ENCODE peak calls at places on chromosomes 5 and 9, in nine cellular contexts. G is AG09309, N is GM12865, B is thyroid gland, W is Peyer's patch, L is fibroblast of mammary gland, R is uterus, S is esophagus muscularis mucosa, E is transverse colon. X is an unnamed sample.

GRCh38 chr5:180067986-180068385 is 3.6 kb downstream of the RNF130 start:
- DNase-seq in W (no peak), E (no peak), L (no peak), S (no peak), G (no peak), R (no peak), N (no peak), B (no peak), X (no peak)

GRCh38 chr5:96851312-96852062 is 24.8 kb upstream of the ERAP2 start:
- DNase-seq in G (no peak), S (peak), R (no peak), L (peak), B (no peak), W (no peak), N (no peak), E (no peak), X (no peak)

GRCh38 chr9:86734762-86735161 is 212.5 kb downstream of the GAS1 start:
- DNase-seq in W (no peak), S (no peak), L (peak), N (no peak), E (no peak), R (no peak), B (no peak), G (no peak), X (no peak)

GRCh38 chr9:2964485-2964884 is 120.6 kb upstream of the PUM3 start:
- DNase-seq in E (no peak), S (no peak), G (no peak), W (no peak), L (no peak), B (no peak), R (no peak), N (no peak), X (no peak)

GRCh38 chr5:86858452-86858851 is 240.7 kb downstream of the COX7C start:
- DNase-seq in G (no peak), N (no peak), E (no peak), S (no peak), W (no peak), R (no peak), L (no peak), B (no peak), X (no peak)

GRCh38 chr5:127801751-127802476 is 98.7 kb downstream of the CCDC192 start:
- DNase-seq in E (no peak), S (no peak), R (no peak), B (no peak), L (peak), W (no peak), N (no peak), G (no peak), X (no peak)

GRCh38 chr5:134070979-134071849 is 43.3 kb upstream of the TCF7 start:
- DNase-seq in L (no peak), B (peak), R (no peak), E (peak), N (peak), G (no peak), S (no peak), W (peak), X (no peak)

GRCh38 chr9:91905958-91906585 is 44.0 kb downstream of the ROR2 start:
- DNase-seq in G (no peak), L (no peak), E (peak), N (no peak), R (no peak), S (no peak), W (peak), B (no peak), X (no peak)

GRCh38 chr9:127035423-127035822 is 87.0 kb downstream of the ANGPTL2 start:
- DNase-seq in S (no peak), E (peak), B (no peak), G (no peak), W (no peak), L (peak), R (peak), N (no peak), X (no peak)

GRCh38 chr5:142095651-142096330 is 12.8 kb upstream of the NDFIP1 start:
- DNase-seq in G (no peak), R (no peak), W (peak), E (peak), S (no peak), B (peak), N (peak), L (no peak), X (no peak)

GRCh38 chr5:126949475-126949874 is 80.9 kb downstream of the MARCHF3 start:
- DNase-seq in S (no peak), R (no peak), B (no peak), G (no peak), W (no peak), L (no peak), E (no peak), N (no peak), X (no peak)

GRCh38 chr9:84590706-84591105 is 78.8 kb upstream of the NTRK2 start:
- DNase-seq in L (no peak), R (no peak), G (no peak), W (no peak), S (no peak), B (no peak), N (no peak), E (no peak), X (no peak)

GRCh38 chr9:116284518-116284917 is 130.9 kb downstream of the PAPPA start:
- DNase-seq in W (no peak), E (no peak), S (no peak), R (no peak), B (no peak), G (no peak), L (no peak), N (no peak), X (no peak)

GRCh38 chr5:60248900-60249299 is 355.4 kb upstream of the PDE4D start:
- DNase-seq in E (no peak), L (no peak), G (no peak), W (peak), N (peak), R (no peak), B (no peak), S (no peak), X (no peak)

GRCh38 chr9:126925876-126926275 is 11.3 kb downstream of the RALGPS1 start:
- DNase-seq in R (no peak), G (no peak), N (peak), S (no peak), E (no peak), B (no peak), W (no peak), L (no peak), X (no peak)

GRCh38 chr9:76725181-76725580 is 39.1 kb upstream of the PCA3 start:
- DNase-seq in E (no peak), R (no peak), L (no peak), N (no peak), B (no peak), G (no peak), W (no peak), S (no peak), X (no peak)

GRCh38 chr5:109455598-109456096 is 45.9 kb upstream of the PJA2 start:
- DNase-seq in L (peak), S (no peak), E (peak), R (peak), W (no peak), G (peak), N (peak), B (peak), X (peak)

GRCh38 chr9:13267743-13268142 is 11.7 kb downstream of the MPDZ start:
- DNase-seq in N (no peak), G (peak), R (no peak), W (no peak), L (peak), E (no peak), S (no peak), B (no peak), X (peak)

GRCh38 chr5:96844476-96844990 is 31.8 kb upstream of the ERAP2 start:
- DNase-seq in S (no peak), G (peak), B (no peak), W (no peak), E (no peak), N (no peak), R (no peak), L (no peak), X (peak)

GRCh38 chr5:36177154-36177553 is 25.2 kb downstream of the SKP2 start:
- DNase-seq in R (no peak), G (no peak), N (peak), E (no peak), S (no peak), W (no peak), L (no peak), B (no peak), X (no peak)

GRCh38 chr9:135137398-135137832 is 49.9 kb downstream of the OLFM1 start:
- DNase-seq in B (peak), L (peak), W (no peak), E (no peak), S (no peak), R (no peak), G (no peak), N (no peak), X (no peak)

GRCh38 chr9:70954126-70954525 is 167.3 kb downstream of the TRPM3 start:
- DNase-seq in N (no peak), G (peak), W (no peak), R (no peak), L (peak), E (no peak), B (no peak), S (no peak), X (peak)

GRCh38 chr9:112866662-112867274 is 23.9 kb downstream of the SLC46A2 start:
- DNase-seq in L (peak), R (no peak), E (peak), W (no peak), G (no peak), B (no peak), N (no peak), S (no peak), X (no peak)

GRCh38 chr9:91037511-91038482 is 236.2 kb downstream of the SYK start:
- DNase-seq in G (peak), B (peak), R (peak), E (peak), N (no peak), L (peak), S (peak), W (no peak), X (peak)

GRCh38 chr5:157189223-157189622 is 8.6 kb downstream of the ITK start:
- DNase-seq in E (no peak), B (no peak), N (peak), L (no peak), G (no peak), S (peak), W (no peak), R (no peak), X (no peak)

GRCh38 chr5:158911693-158912363 is 187.9 kb downstream of the EBF1 start:
- DNase-seq in N (no peak), L (peak), G (no peak), S (no peak), E (no peak), W (no peak), R (no peak), B (no peak), X (no peak)

GRCh38 chr9:694499-695154 is 146.9 kb upstream of the DMRT1 start:
- DNase-seq in R (peak), B (peak), N (no peak), L (peak), E (no peak), G (peak), W (no peak), S (no peak), X (no peak)

GRCh38 chr9:121827251-121827967 is 176.0 kb downstream of the DAB2IP start:
- DNase-seq in R (no peak), L (no peak), W (no peak), N (no peak), B (no peak), G (no peak), S (no peak), E (no peak), X (no peak)

GRCh38 chr5:117945261-117945660 is 1043.1 kb downstream of the DTWD2 start:
- DNase-seq in B (no peak), E (no peak), G (no peak), S (no peak), L (peak), R (no peak), W (no peak), N (no peak), X (no peak)

GRCh38 chr5:43191740-43192557 is at the start of gene NIM1K:
- DNase-seq in W (peak), G (no peak), B (peak), S (no peak), N (peak), R (peak), L (peak), E (peak), X (no peak)

GRCh38 chr5:127053049-127053448 is 20.3 kb downstream of the C5orf63 start:
- DNase-seq in S (no peak), W (no peak), E (no peak), N (no peak), L (no peak), R (no peak), G (no peak), B (no peak), X (no peak)

GRCh38 chr5:56269216-56269927 is 36.2 kb upstream of the ANKRD55 start:
- DNase-seq in W (no peak), S (no peak), G (no peak), N (peak), E (no peak), B (peak), R (no peak), L (peak), X (peak)

GRCh38 chr9:70409800-70410199 is 4.7 kb downstream of the KLF9 start:
- DNase-seq in B (no peak), R (no peak), W (no peak), N (no peak), L (peak), S (no peak), E (no peak), G (no peak), X (no peak)

GRCh38 chr9:87501806-87502205 is 4.1 kb downstream of the DAPK1 start:
- DNase-seq in S (no peak), E (no peak), L (no peak), R (no peak), G (no peak), W (no peak), N (no peak), B (no peak), X (no peak)

GRCh38 chr9:137438591-137439157 is 2.5 kb downstream of the ENTPD8 start:
- DNase-seq in W (no peak), L (no peak), B (no peak), S (no peak), R (no peak), E (no peak), N (no peak), G (no peak), X (no peak)

GRCh38 chr9:136264046-136264802 is 18.6 kb upstream of the QSOX2 start:
- DNase-seq in E (no peak), R (no peak), W (no peak), G (no peak), L (no peak), B (no peak), N (no peak), S (no peak), X (no peak)

GRCh38 chr5:27810458-27810857 is 772.1 kb upstream of the CDH9 start:
- DNase-seq in B (no peak), R (no peak), E (no peak), W (no peak), S (no peak), N (no peak), G (no peak), L (peak), X (no peak)

GRCh38 chr5:116256717-116257116 is 171.9 kb downstream of the COMMD10 start:
- DNase-seq in B (no peak), R (no peak), L (no peak), N (no peak), G (no peak), S (no peak), E (no peak), W (no peak), X (no peak)

GRCh38 chr9:94926457-94926852 is 200.0 kb downstream of the AOPEP start:
- DNase-seq in N (no peak), S (no peak), E (peak), R (no peak), B (no peak), L (no peak), G (no peak), W (no peak), X (no peak)
- H3K4me3 ChIP-seq in N (no peak), S (no peak), E (no peak), R (no peak), B (no peak), L (no peak), G (no peak), W (no peak), X (no peak)

GRCh38 chr5:140055152-140055551 is 12.1 kb upstream of the NRG2 start:
- DNase-seq in W (no peak), N (no peak), L (no peak), E (no peak), S (no peak), R (no peak), B (no peak), G (no peak), X (no peak)

GRCh38 chr5:140054086-140054689 is 11.1 kb upstream of the NRG2 start:
- DNase-seq in N (no peak), B (peak), L (no peak), R (no peak), E (no peak), S (no peak), W (no peak), G (no peak), X (no peak)

GRCh38 chr5:140056880-140057279 is 13.8 kb upstream of the NRG2 start:
- DNase-seq in L (no peak), B (no peak), G (no peak), W (no peak), R (no peak), N (no peak), S (no peak), E (no peak), X (no peak)

GRCh38 chr5:140060816-140061215 is 17.7 kb upstream of the NRG2 start:
- DNase-seq in L (no peak), G (no peak), S (no peak), N (no peak), E (no peak), R (no peak), W (no peak), B (no peak), X (no peak)

DNA sequence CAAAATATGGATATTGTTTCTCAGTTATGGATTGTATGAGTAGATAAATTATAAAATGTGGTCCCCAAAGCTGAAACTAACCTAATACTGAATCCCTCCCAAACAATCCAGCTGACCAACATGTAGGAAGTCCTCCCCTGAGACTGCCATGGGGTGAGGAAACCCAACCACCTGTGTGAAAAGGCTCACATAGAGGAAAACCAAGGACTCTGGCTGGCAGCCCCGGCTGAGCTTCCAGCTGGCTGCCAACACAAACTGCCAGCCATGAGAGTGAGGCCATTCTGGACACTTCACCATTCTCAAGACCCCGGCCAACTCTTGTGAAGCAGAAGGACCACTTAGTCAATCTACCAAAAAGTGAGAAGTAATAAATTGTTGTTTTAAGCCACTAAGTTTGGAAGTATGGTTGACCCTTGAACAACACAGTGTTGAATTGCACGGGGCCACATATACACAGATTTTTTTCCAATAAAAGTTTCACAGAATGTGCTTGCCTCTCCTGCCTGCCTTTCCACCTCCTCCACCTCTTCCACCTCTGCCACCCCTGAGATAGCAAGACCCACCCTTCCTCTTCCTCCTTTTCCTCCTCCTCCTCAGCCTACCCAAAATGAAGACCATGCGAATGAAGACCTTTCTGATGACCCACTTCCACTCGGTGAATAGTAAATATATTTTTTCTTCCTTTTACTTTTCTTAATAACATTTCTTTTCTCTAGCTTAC is 15.3 kb upstream of the NRG2 start:
- DNase-seq in R (no peak), N (no peak), B (peak), G (no peak), E (no peak), S (no peak), W (no peak), L (no peak), X (no peak)
- TF ChIP-seq CTCF in R (no peak), N (no peak), B (no peak), G (no peak), E (no peak), S (no peak), W (no peak), L (no peak), X (no peak)

DNA sequence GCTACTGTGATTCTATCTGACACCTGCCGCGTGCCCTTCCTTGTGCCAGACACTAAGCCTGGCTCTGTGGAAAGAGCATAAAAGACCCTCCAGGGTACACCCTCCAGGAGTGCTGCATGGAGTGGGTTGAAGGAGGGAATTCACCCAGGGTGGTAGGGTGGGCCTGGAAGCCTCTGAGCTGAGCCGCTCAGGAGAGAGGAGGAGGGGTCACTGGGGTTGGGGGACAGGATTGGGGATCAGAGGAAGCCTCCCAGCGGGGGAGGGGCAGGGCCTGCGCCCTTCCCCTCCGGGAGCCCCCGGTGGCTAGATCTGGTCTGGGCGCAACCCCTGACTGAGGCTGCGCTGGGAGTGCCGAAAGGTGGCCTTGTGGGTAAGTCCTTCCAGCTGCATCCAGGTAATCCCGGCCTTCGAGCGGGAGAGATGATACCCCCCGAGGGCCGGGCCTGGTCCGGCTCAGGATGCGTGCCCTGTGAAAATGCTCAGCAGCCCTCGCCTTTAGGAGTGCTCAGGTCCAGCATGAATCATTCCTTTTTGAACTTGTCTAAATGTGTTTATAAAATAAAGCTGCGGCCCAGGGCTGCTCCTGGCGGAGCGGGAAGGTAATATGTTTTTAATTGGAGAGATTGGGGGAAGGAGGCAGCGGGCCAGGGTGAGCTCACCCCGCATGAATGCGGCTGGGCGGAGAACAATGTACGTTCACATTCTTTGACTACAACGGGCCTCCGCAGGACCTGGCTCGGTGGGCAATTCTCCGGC is 118.1 kb upstream of the SMIM23 start:
- DNase-seq in W (no peak), S (peak), L (peak), R (peak), N (no peak), G (peak), E (no peak), B (no peak), X (peak)
- H3K4me3 ChIP-seq in W (no peak), S (no peak), L (no peak), R (no peak), N (no peak), G (no peak), E (no peak), B (no peak), X (no peak)

GRCh38 chr5:147448766-147449165 is 61.1 kb downstream of the DPYSL3 start:
- DNase-seq in B (no peak), R (no peak), W (no peak), L (no peak), G (no peak), E (no peak), S (no peak), N (no peak), X (no peak)
- TF ChIP-seq CTCF in B (no peak), R (no peak), W (no peak), L (no peak), G (no peak), E (no peak), S (no peak), N (no peak), X (no peak)

X was measured in astrocyte of the cerebellum.